ENCODE peak calls at places on chromosomes 3 and 15, in seven cellular contexts. C is uterus; F is neural progenitor cell; B is esophagus squamous epithelium; A is CD8-positive, alpha-beta T cell; Y is suprapubic skin; L is Peyer's patch. R is an unnamed sample.

GRCh38 chr3:177284383-177284881 is 87.2 kb upstream of the TBL1XR1 start:
- DNase-seq in C (peak), F (peak), B (no peak), A (no peak), Y (peak), L (no peak), R (peak)

GRCh38 chr3:167728176-167728575 is 6.5 kb downstream of the PDCD10 start:
- DNase-seq in C (no peak), F (no peak), B (no peak), A (no peak), Y (no peak), L (no peak), R (no peak)

GRCh38 chr3:127786358-127787070 is 35.8 kb downstream of the MGLL start:
- DNase-seq in C (peak), F (peak), B (no peak), A (no peak), Y (peak), L (peak), R (no peak)

GRCh38 chr3:156543043-156543555 is 11.8 kb downstream of the SSR3 start:
- DNase-seq in C (no peak), F (no peak), B (no peak), A (no peak), Y (no peak), L (no peak), R (no peak)

GRCh38 chr3:172542999-172543398 is 19.8 kb upstream of the TNFSF10 start:
- DNase-seq in C (no peak), F (no peak), B (no peak), A (no peak), Y (no peak), L (no peak), R (no peak)

GRCh38 chr3:148079370-148079769 is 618.3 kb upstream of the AGTR1 start:
- DNase-seq in C (no peak), F (peak), B (no peak), A (no peak), Y (no peak), L (no peak), R (no peak)

GRCh38 chr3:13895155-13896105 is 15.6 kb upstream of the WNT7A start:
- DNase-seq in C (peak), F (peak), B (peak), A (peak), Y (peak), L (peak), R (peak)

GRCh38 chr3:79517766-79518413 is 249.9 kb downstream of the ROBO1 start:
- DNase-seq in C (no peak), F (peak), B (no peak), A (no peak), Y (no peak), L (no peak), R (no peak)

GRCh38 chr15:34365073-34365825 is 1.7 kb downstream of the LPCAT4 start:
- DNase-seq in C (no peak), F (no peak), B (no peak), A (no peak), Y (no peak), L (no peak), R (no peak)

GRCh38 chr3:184155644-184156521 is 706 bp downstream of the DVL3 start:
- DNase-seq in C (peak), F (peak), B (no peak), A (peak), Y (no peak), L (peak), R (peak)

GRCh38 chr3:120555661-120556509 is 40.3 kb upstream of the NDUFB4 start:
- DNase-seq in C (no peak), F (no peak), B (no peak), A (no peak), Y (no peak), L (no peak), R (no peak)

GRCh38 chr3:45110185-45110833 is 35.9 kb downstream of the CDCP1 start:
- DNase-seq in C (no peak), F (no peak), B (no peak), A (peak), Y (no peak), L (no peak), R (no peak)

GRCh38 chr3:162738778-162739177 is 1242.2 kb downstream of the OTOL1 start:
- DNase-seq in C (no peak), F (no peak), B (no peak), A (no peak), Y (no peak), L (no peak), R (no peak)

GRCh38 chr3:142523921-142524566 is 54.5 kb downstream of the ATR start:
- DNase-seq in C (no peak), F (no peak), B (no peak), A (no peak), Y (no peak), L (no peak), R (no peak)

GRCh38 chr15:67146875-67147381 is 81.5 kb downstream of the SMAD3 start:
- DNase-seq in C (peak), F (peak), B (no peak), A (no peak), Y (no peak), L (no peak), R (peak)

GRCh38 chr15:88621789-88622604 is 857 bp downstream of the AEN start:
- DNase-seq in C (no peak), F (peak), B (no peak), A (peak), Y (no peak), L (peak), R (no peak)

GRCh38 chr3:190378240-190378891 is 9.6 kb upstream of the CLDN16 start:
- DNase-seq in C (peak), F (no peak), B (no peak), A (no peak), Y (no peak), L (no peak), R (no peak)

GRCh38 chr15:36773698-36774097 is 194.3 kb downstream of the CDIN1 start:
- DNase-seq in C (no peak), F (no peak), B (no peak), A (no peak), Y (no peak), L (no peak), R (no peak)

GRCh38 chr3:141485578-141486415 is 1.0 kb upstream of the RASA2 start:
- DNase-seq in C (no peak), F (peak), B (no peak), A (no peak), Y (no peak), L (peak), R (no peak)

GRCh38 chr15:83512459-83512858 is 65.3 kb downstream of the SH3GL3 start:
- DNase-seq in C (no peak), F (peak), B (no peak), A (no peak), Y (no peak), L (no peak), R (no peak)

GRCh38 chr15:62244762-62245161 is 79.7 kb upstream of the C2CD4B start:
- DNase-seq in C (no peak), F (no peak), B (no peak), A (no peak), Y (no peak), L (no peak), R (no peak)

GRCh38 chr3:127157181-127157828 is 35.6 kb upstream of the PRR23E start:
- DNase-seq in C (peak), F (no peak), B (no peak), A (no peak), Y (peak), L (no peak), R (no peak)

GRCh38 chr3:75138345-75138744 is 523.9 kb upstream of the CNTN3 start:
- DNase-seq in C (no peak), F (no peak), B (no peak), A (no peak), Y (no peak), L (no peak), R (no peak)

GRCh38 chr3:54433846-54434245 is 311.5 kb downstream of the CACNA2D3 start:
- DNase-seq in C (no peak), F (peak), B (no peak), A (no peak), Y (no peak), L (no peak), R (no peak)

GRCh38 chr3:117407317-117407716 is 697.7 kb downstream of the TUSC7 start:
- DNase-seq in C (no peak), F (peak), B (no peak), A (no peak), Y (no peak), L (no peak), R (no peak)

GRCh38 chr15:56537881-56538280 is 72.9 kb upstream of the MNS1 start:
- DNase-seq in C (no peak), F (no peak), B (no peak), A (peak), Y (no peak), L (peak), R (no peak)

GRCh38 chr3:123311201-123311600 is 109.5 kb downstream of the SEC22A start:
- DNase-seq in C (no peak), F (no peak), B (no peak), A (no peak), Y (no peak), L (no peak), R (no peak)

GRCh38 chr3:15429080-15429479 is 1.7 kb downstream of the EAF1 start:
- DNase-seq in C (no peak), F (no peak), B (no peak), A (no peak), Y (no peak), L (no peak), R (no peak)

GRCh38 chr15:98433856-98434255 is 214.5 kb upstream of the IGF1R start:
- DNase-seq in C (no peak), F (no peak), B (no peak), A (no peak), Y (no peak), L (no peak), R (no peak)

GRCh38 chr3:79383402-79384012 is 384.3 kb downstream of the ROBO1 start:
- DNase-seq in C (no peak), F (no peak), B (no peak), A (no peak), Y (no peak), L (no peak), R (no peak)

GRCh38 chr15:88899251-88899650 is 3.9 kb upstream of the HAPLN3 start:
- DNase-seq in C (no peak), F (no peak), B (no peak), A (no peak), Y (no peak), L (no peak), R (no peak)

GRCh38 chr3:14768881-14769280 is 49.9 kb upstream of the FGD5 start:
- DNase-seq in C (no peak), F (no peak), B (no peak), A (no peak), Y (no peak), L (no peak), R (no peak)

GRCh38 chr3:111610612-111611054 is 15.5 kb upstream of the ZBED2 start:
- DNase-seq in C (no peak), F (no peak), B (no peak), A (no peak), Y (no peak), L (no peak), R (no peak)

GRCh38 chr3:62723171-62723570 is 152.0 kb downstream of the CADPS start:
- DNase-seq in C (no peak), F (no peak), B (no peak), A (no peak), Y (no peak), L (no peak), R (no peak)

GRCh38 chr3:62718515-62719320 is 156.5 kb downstream of the CADPS start:
- DNase-seq in C (no peak), F (no peak), B (no peak), A (no peak), Y (no peak), L (no peak), R (no peak)

GRCh38 chr3:62722344-62722743 is 152.9 kb downstream of the CADPS start:
- DNase-seq in C (no peak), F (no peak), B (no peak), A (no peak), Y (no peak), L (no peak), R (no peak)

GRCh38 chr3:62712776-62713175 is 162.4 kb downstream of the CADPS start:
- DNase-seq in C (no peak), F (no peak), B (no peak), A (no peak), Y (no peak), L (no peak), R (no peak)

GRCh38 chr3:62718011-62718410 is 157.2 kb downstream of the CADPS start:
- DNase-seq in C (no peak), F (no peak), B (no peak), A (no peak), Y (no peak), L (no peak), R (no peak)
- H3K27ac ChIP-seq in C (no peak), F (no peak), B (no peak), A (no peak), Y (no peak), L (no peak), R (no peak)

GRCh38 chr15:41779662-41780157 is 5.4 kb downstream of the MAPKBP1 start:
- DNase-seq in C (no peak), F (no peak), B (no peak), A (no peak), Y (no peak), L (no peak), R (no peak)

GRCh38 chr15:41780727-41781126 is 6.4 kb downstream of the MAPKBP1 start:
- DNase-seq in C (no peak), F (no peak), B (no peak), A (no peak), Y (no peak), L (no peak), R (no peak)

GRCh38 chr15:41780266-41780665 is 6.0 kb downstream of the MAPKBP1 start:
- DNase-seq in C (no peak), F (no peak), B (no peak), A (no peak), Y (no peak), L (no peak), R (no peak)

GRCh38 chr15:41782486-41783271 is 8.4 kb downstream of the MAPKBP1 start:
- DNase-seq in C (no peak), F (peak), B (no peak), A (no peak), Y (no peak), L (peak), R (no peak)

GRCh38 chr15:41783272-41783660 is 9.0 kb downstream of the MAPKBP1 start:
- DNase-seq in C (no peak), F (no peak), B (no peak), A (no peak), Y (no peak), L (no peak), R (no peak)
- H3K27ac ChIP-seq in C (no peak), F (no peak), B (peak), A (no peak), Y (no peak), L (no peak), R (no peak)

DNA sequence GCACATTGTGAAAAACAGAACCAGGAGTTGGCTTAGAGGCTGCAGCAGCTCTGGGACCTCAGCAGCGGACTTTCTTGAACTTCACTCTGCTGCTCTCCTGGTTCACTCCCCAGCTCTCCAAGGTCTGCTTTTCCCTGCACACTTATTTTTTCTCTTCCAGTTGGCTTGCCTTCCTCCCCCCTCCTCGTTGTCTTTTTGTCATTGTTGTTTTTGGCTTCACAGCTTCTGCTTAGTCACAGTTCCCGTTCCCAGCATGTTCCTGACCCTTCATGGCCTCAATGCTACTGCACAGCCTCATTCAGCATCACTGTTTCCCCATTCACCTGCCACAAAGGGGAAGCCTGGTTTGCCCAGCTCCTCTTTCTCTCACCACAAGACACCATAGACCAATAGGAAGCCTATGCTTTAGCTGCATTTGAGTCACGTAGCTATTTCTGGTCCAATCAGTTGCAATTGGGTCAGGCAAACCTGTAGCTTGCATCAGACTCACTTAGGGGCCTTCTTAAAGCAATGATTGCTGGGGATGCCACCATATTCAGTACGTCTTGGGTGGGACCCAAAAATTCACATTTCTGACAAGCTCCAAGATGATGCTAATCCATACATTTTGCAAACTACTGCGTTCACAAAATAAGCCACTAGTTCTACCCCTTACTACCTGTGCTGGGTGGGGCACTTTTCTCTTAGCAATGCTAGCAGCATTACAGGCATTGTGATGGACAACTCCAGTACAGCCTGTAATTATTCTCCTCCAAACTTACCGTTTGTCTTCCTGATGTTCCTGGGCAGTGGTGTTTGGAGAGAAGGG is 7.8 kb upstream of the SUMF1 start:
- DNase-seq in C (no peak), F (peak), B (peak), A (no peak), Y (no peak), L (peak), R (no peak)
- H3K27ac ChIP-seq in C (no peak), F (no peak), B (peak), A (no peak), Y (no peak), L (no peak), R (no peak)

GRCh38 chr3:70824078-70824477 is 511.6 kb upstream of the MDFIC2 start:
- DNase-seq in C (no peak), F (no peak), B (no peak), A (no peak), Y (no peak), L (no peak), R (no peak)

GRCh38 chr3:70822777-70823176 is 510.3 kb upstream of the MDFIC2 start:
- DNase-seq in C (no peak), F (no peak), B (no peak), A (no peak), Y (no peak), L (no peak), R (no peak)

GRCh38 chr3:70821602-70822001 is 509.2 kb upstream of the MDFIC2 start:
- DNase-seq in C (no peak), F (no peak), B (no peak), A (no peak), Y (no peak), L (no peak), R (no peak)

GRCh38 chr3:70824785-70825184 is 512.3 kb upstream of the MDFIC2 start:
- DNase-seq in C (no peak), F (no peak), B (no peak), A (no peak), Y (no peak), L (no peak), R (no peak)

GRCh38 chr3:70823622-70824021 is 511.2 kb upstream of the MDFIC2 start:
- DNase-seq in C (no peak), F (no peak), B (no peak), A (no peak), Y (no peak), L (no peak), R (no peak)
- H3K27ac ChIP-seq in C (no peak), F (no peak), B (no peak), A (no peak), Y (no peak), L (no peak), R (no peak)

DNA sequence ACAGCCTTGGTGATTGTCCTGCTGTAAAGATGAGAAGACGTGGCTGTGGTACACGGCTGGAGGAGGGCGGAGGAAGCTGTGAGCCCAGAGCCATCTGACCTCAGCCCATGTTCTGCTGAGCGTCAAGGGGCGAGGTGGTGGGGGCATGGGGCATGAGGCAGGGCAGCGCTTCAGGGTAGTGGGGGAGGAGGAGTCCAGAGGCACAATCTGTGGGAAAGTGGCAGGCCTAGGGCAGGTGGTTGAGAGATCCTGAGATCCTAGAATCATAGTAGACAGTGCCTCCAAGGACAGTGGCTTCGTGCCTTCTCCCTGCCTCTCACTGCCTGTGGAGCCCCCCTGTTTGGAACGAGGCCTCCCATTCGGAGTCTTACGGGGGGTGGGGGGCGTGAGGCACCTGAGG is 5.6 kb downstream of the H1-8 start:
- DNase-seq in C (no peak), F (no peak), B (no peak), A (no peak), Y (no peak), L (no peak), R (no peak)
- H3K27ac ChIP-seq in C (no peak), F (no peak), B (no peak), A (no peak), Y (no peak), L (no peak), R (no peak)

GRCh38 chr3:115553796-115554495 is 69.4 kb upstream of the GAP43 start:
- DNase-seq in C (no peak), F (no peak), B (no peak), A (no peak), Y (no peak), L (no peak), R (no peak)
- H3K27ac ChIP-seq in C (no peak), F (no peak), B (no peak), A (no peak), Y (no peak), L (no peak), R (no peak)